ENCODE peak calls at places on chromosome 22, in eight cellular contexts. One of them, this sample, is unnamed.

GRCh38 chr22:32808038-32808445 is 6.5 kb downstream of the TIMP3 start:
- DNase-seq in HL-60: no peak
- DNase-seq in GM23338: no peak
- DNase-seq in astrocyte of the cerebellum: no peak
- DNase-seq in stomach: no peak
- DNase-seq in spleen: no peak
- DNase-seq in tibial artery: no peak
- DNase-seq in fibroblast of mammary gland: no peak
- DNase-seq in this sample: no peak

GRCh38 chr22:19554834-19555404 is 30.7 kb upstream of the CLDN5 start:
- DNase-seq in tibial artery: no peak
- DNase-seq in GM23338: peak
- DNase-seq in fibroblast of mammary gland: peak
- DNase-seq in spleen: no peak
- DNase-seq in stomach: no peak
- DNase-seq in HL-60: no peak
- DNase-seq in astrocyte of the cerebellum: no peak
- DNase-seq in this sample: no peak

GRCh38 chr22:20978419-20978818 is 3.7 kb upstream of the LZTR1 start:
- DNase-seq in HL-60: no peak
- DNase-seq in GM23338: no peak
- DNase-seq in stomach: no peak
- DNase-seq in fibroblast of mammary gland: no peak
- DNase-seq in tibial artery: no peak
- DNase-seq in astrocyte of the cerebellum: no peak
- DNase-seq in spleen: no peak
- DNase-seq in this sample: no peak

GRCh38 chr22:27223317-27224177 is 566.2 kb downstream of the MIAT start:
- DNase-seq in fibroblast of mammary gland: peak
- DNase-seq in astrocyte of the cerebellum: peak
- DNase-seq in spleen: peak
- DNase-seq in tibial artery: no peak
- DNase-seq in HL-60: no peak
- DNase-seq in stomach: no peak
- DNase-seq in GM23338: no peak
- DNase-seq in this sample: no peak

GRCh38 chr22:17707526-17707925 is 66.7 kb downstream of the BID start:
- DNase-seq in fibroblast of mammary gland: peak
- DNase-seq in astrocyte of the cerebellum: no peak
- DNase-seq in stomach: no peak
- DNase-seq in tibial artery: no peak
- DNase-seq in GM23338: no peak
- DNase-seq in HL-60: no peak
- DNase-seq in spleen: no peak
- DNase-seq in this sample: no peak

GRCh38 chr22:38727123-38727522 is 21.4 kb downstream of the GTPBP1 start:
- DNase-seq in spleen: peak
- DNase-seq in astrocyte of the cerebellum: no peak
- DNase-seq in GM23338: no peak
- DNase-seq in stomach: no peak
- DNase-seq in fibroblast of mammary gland: no peak
- DNase-seq in HL-60: no peak
- DNase-seq in tibial artery: no peak
- DNase-seq in this sample: no peak

GRCh38 chr22:19632671-19633148 is 81.6 kb upstream of the SEPTIN5 start:
- DNase-seq in fibroblast of mammary gland: no peak
- DNase-seq in tibial artery: no peak
- DNase-seq in GM23338: no peak
- DNase-seq in spleen: no peak
- DNase-seq in HL-60: no peak
- DNase-seq in stomach: no peak
- DNase-seq in astrocyte of the cerebellum: no peak
- DNase-seq in this sample: no peak

GRCh38 chr22:39306456-39307361 is 12.7 kb downstream of the RPL3 start:
- DNase-seq in HL-60: no peak
- DNase-seq in GM23338: peak
- DNase-seq in tibial artery: peak
- DNase-seq in astrocyte of the cerebellum: no peak
- DNase-seq in fibroblast of mammary gland: no peak
- DNase-seq in spleen: peak
- DNase-seq in stomach: peak
- DNase-seq in this sample: no peak

GRCh38 chr22:25219948-25220442 is 556 bp downstream of the CRYBB2 start:
- DNase-seq in spleen: no peak
- DNase-seq in fibroblast of mammary gland: no peak
- DNase-seq in astrocyte of the cerebellum: no peak
- DNase-seq in stomach: no peak
- DNase-seq in tibial artery: no peak
- DNase-seq in GM23338: no peak
- DNase-seq in HL-60: no peak
- DNase-seq in this sample: no peak

GRCh38 chr22:43277987-43278601 is 65.1 kb downstream of the SCUBE1 start:
- DNase-seq in stomach: no peak
- DNase-seq in HL-60: no peak
- DNase-seq in fibroblast of mammary gland: no peak
- DNase-seq in GM23338: no peak
- DNase-seq in tibial artery: no peak
- DNase-seq in spleen: no peak
- DNase-seq in astrocyte of the cerebellum: no peak
- DNase-seq in this sample: no peak

GRCh38 chr22:46273432-46274148 is 5.8 kb downstream of the TTC38 start:
- DNase-seq in stomach: no peak
- DNase-seq in GM23338: no peak
- DNase-seq in astrocyte of the cerebellum: no peak
- DNase-seq in tibial artery: no peak
- DNase-seq in HL-60: no peak
- DNase-seq in spleen: no peak
- DNase-seq in fibroblast of mammary gland: no peak
- DNase-seq in this sample: no peak

GRCh38 chr22:46501701-46502100 is 35.7 kb downstream of the CELSR1 start:
- DNase-seq in stomach: no peak
- DNase-seq in GM23338: no peak
- DNase-seq in tibial artery: no peak
- DNase-seq in fibroblast of mammary gland: peak
- DNase-seq in HL-60: no peak
- DNase-seq in astrocyte of the cerebellum: peak
- DNase-seq in spleen: no peak
- DNase-seq in this sample: no peak

GRCh38 chr22:20752873-20753272 is 21.0 kb upstream of the SERPIND1 start:
- DNase-seq in fibroblast of mammary gland: no peak
- DNase-seq in HL-60: no peak
- DNase-seq in tibial artery: no peak
- DNase-seq in spleen: no peak
- DNase-seq in GM23338: no peak
- DNase-seq in stomach: no peak
- DNase-seq in astrocyte of the cerebellum: no peak
- DNase-seq in this sample: no peak

GRCh38 chr22:49324527-49325491 is 502.9 kb downstream of the BRD1 start:
- DNase-seq in stomach: peak
- DNase-seq in GM23338: no peak
- DNase-seq in fibroblast of mammary gland: no peak
- DNase-seq in tibial artery: no peak
- DNase-seq in astrocyte of the cerebellum: no peak
- DNase-seq in spleen: peak
- DNase-seq in HL-60: no peak
- DNase-seq in this sample: no peak

GRCh38 chr22:47328550-47329243 is 566.2 kb downstream of the TBC1D22A start:
- DNase-seq in GM23338: no peak
- DNase-seq in tibial artery: peak
- DNase-seq in astrocyte of the cerebellum: peak
- DNase-seq in HL-60: no peak
- DNase-seq in fibroblast of mammary gland: peak
- DNase-seq in spleen: no peak
- DNase-seq in stomach: no peak
- DNase-seq in this sample: no peak

GRCh38 chr22:48554893-48555552 is 1272.7 kb downstream of the BRD1 start:
- DNase-seq in spleen: no peak
- DNase-seq in fibroblast of mammary gland: no peak
- DNase-seq in stomach: no peak
- DNase-seq in GM23338: peak
- DNase-seq in tibial artery: no peak
- DNase-seq in astrocyte of the cerebellum: no peak
- DNase-seq in HL-60: no peak
- DNase-seq in this sample: peak

GRCh38 chr22:42794551-42795510 is 62.2 kb downstream of the ARFGAP3 start:
- DNase-seq in HL-60: no peak
- DNase-seq in fibroblast of mammary gland: no peak
- DNase-seq in GM23338: peak
- DNase-seq in stomach: peak
- DNase-seq in tibial artery: no peak
- DNase-seq in astrocyte of the cerebellum: no peak
- DNase-seq in spleen: peak
- DNase-seq in this sample: no peak

GRCh38 chr22:25120761-25121212 is 78.9 kb upstream of the CRYBB3 start:
- DNase-seq in tibial artery: no peak
- DNase-seq in fibroblast of mammary gland: no peak
- DNase-seq in GM23338: no peak
- DNase-seq in stomach: peak
- DNase-seq in astrocyte of the cerebellum: no peak
- DNase-seq in spleen: no peak
- DNase-seq in HL-60: no peak
- DNase-seq in this sample: peak

GRCh38 chr22:20646377-20646776 is 127.5 kb upstream of the SERPIND1 start:
- DNase-seq in spleen: no peak
- DNase-seq in stomach: no peak
- DNase-seq in GM23338: no peak
- DNase-seq in astrocyte of the cerebellum: no peak
- DNase-seq in fibroblast of mammary gland: no peak
- DNase-seq in HL-60: no peak
- DNase-seq in tibial artery: no peak
- DNase-seq in this sample: no peak

GRCh38 chr22:41668971-41669911 is 19.4 kb downstream of the SNU13 start:
- DNase-seq in stomach: no peak
- DNase-seq in astrocyte of the cerebellum: no peak
- DNase-seq in spleen: no peak
- DNase-seq in HL-60: no peak
- DNase-seq in fibroblast of mammary gland: peak
- DNase-seq in tibial artery: no peak
- DNase-seq in GM23338: no peak
- DNase-seq in this sample: no peak

GRCh38 chr22:50219800-50220602 is 19.2 kb downstream of the SELENOO start:
- DNase-seq in astrocyte of the cerebellum: no peak
- DNase-seq in HL-60: no peak
- DNase-seq in stomach: no peak
- DNase-seq in fibroblast of mammary gland: no peak
- DNase-seq in spleen: no peak
- DNase-seq in tibial artery: no peak
- DNase-seq in GM23338: no peak
- DNase-seq in this sample: no peak

GRCh38 chr22:35152316-35152715 is 86.4 kb downstream of the ISX start:
- DNase-seq in spleen: peak
- DNase-seq in fibroblast of mammary gland: no peak
- DNase-seq in stomach: no peak
- DNase-seq in astrocyte of the cerebellum: no peak
- DNase-seq in HL-60: no peak
- DNase-seq in GM23338: peak
- DNase-seq in tibial artery: no peak
- DNase-seq in this sample: no peak

GRCh38 chr22:40473703-40474102 is 103.3 kb downstream of the SGSM3 start:
- DNase-seq in GM23338: no peak
- DNase-seq in tibial artery: no peak
- DNase-seq in HL-60: no peak
- DNase-seq in spleen: no peak
- DNase-seq in stomach: no peak
- DNase-seq in fibroblast of mammary gland: no peak
- DNase-seq in astrocyte of the cerebellum: no peak
- DNase-seq in this sample: no peak
- TF ChIP-seq CTCF in GM23338: no peak
- TF ChIP-seq CTCF in tibial artery: no peak
- TF ChIP-seq CTCF in HL-60: no peak
- TF ChIP-seq CTCF in spleen: no peak
- TF ChIP-seq CTCF in stomach: no peak
- TF ChIP-seq CTCF in fibroblast of mammary gland: no peak
- TF ChIP-seq CTCF in astrocyte of the cerebellum: no peak
- TF ChIP-seq CTCF in this sample: no peak

DNA sequence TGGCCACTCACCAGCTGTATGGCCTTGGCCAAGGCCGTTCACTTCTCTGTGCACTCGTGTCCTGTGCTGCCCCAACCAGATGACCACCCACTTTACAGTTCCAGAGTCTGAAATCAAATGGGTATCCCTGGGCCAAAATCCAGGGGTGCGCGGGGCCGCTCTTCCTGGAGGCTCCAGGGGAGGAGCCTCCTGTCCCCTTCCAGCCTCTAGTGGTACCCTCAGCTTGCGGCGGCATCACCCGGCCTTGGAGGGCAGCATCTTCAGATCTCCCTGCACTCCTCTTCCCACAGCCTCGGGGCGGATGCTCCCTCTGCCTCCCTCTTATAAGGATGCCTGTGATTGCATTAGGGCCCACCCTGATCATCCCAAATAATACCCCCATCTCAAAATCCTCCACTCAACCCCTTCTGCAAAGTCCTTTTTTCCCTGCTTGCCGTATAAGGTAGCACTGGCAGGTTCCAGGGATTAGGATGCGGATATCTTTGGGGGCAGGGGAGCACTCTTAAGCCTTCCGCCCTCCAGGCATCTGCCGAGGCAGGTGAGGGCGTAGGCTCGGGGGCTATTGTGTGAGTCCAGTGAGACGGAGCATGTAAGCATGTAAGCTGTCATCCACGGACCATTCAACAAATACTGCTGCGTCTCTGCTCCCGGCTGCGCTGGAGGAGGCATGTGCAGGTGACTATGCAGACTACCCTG is 24.4 kb upstream of the SHISAL1 start:
- DNase-seq in fibroblast of mammary gland: no peak
- DNase-seq in GM23338: peak
- DNase-seq in HL-60: no peak
- DNase-seq in spleen: no peak
- DNase-seq in stomach: no peak
- DNase-seq in tibial artery: no peak
- DNase-seq in astrocyte of the cerebellum: no peak
- DNase-seq in this sample: no peak
- H3K4me3 ChIP-seq in fibroblast of mammary gland: no peak
- H3K4me3 ChIP-seq in GM23338: no peak
- H3K4me3 ChIP-seq in HL-60: no peak
- H3K4me3 ChIP-seq in spleen: no peak
- H3K4me3 ChIP-seq in stomach: no peak
- H3K4me3 ChIP-seq in tibial artery: no peak
- H3K4me3 ChIP-seq in astrocyte of the cerebellum: no peak
- H3K4me3 ChIP-seq in this sample: no peak

GRCh38 chr22:24101966-24102365 is 79.3 kb upstream of the SUSD2 start:
- DNase-seq in fibroblast of mammary gland: no peak
- DNase-seq in astrocyte of the cerebellum: no peak
- DNase-seq in stomach: no peak
- DNase-seq in GM23338: no peak
- DNase-seq in HL-60: no peak
- DNase-seq in spleen: peak
- DNase-seq in tibial artery: peak
- DNase-seq in this sample: no peak
- TF ChIP-seq CTCF in fibroblast of mammary gland: no peak
- TF ChIP-seq CTCF in astrocyte of the cerebellum: no peak
- TF ChIP-seq CTCF in stomach: no peak
- TF ChIP-seq CTCF in GM23338: no peak
- TF ChIP-seq CTCF in HL-60: no peak
- TF ChIP-seq CTCF in spleen: no peak
- TF ChIP-seq CTCF in tibial artery: peak
- TF ChIP-seq CTCF in this sample: no peak

DNA sequence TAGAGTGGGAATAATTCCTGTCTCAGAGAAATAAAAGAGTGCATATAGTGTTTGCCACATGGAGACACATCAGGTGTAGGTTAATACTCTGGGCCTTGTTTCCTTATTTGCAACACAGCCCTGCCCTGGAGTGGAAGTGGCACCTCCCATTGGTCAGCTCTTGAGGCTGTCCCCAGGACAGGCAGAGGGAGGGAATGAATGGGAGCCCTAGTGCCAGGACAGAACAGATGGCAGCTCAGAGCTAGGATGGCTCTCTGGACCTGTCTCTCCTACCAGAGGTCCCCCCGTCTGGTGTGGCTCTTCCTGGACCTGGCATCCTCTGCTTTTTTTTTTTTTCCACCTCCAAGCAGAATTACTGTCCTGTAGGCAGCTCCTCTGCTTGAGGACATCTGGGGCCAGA is 35.6 kb downstream of the LIMK2 start:
- DNase-seq in tibial artery: no peak
- DNase-seq in stomach: no peak
- DNase-seq in fibroblast of mammary gland: no peak
- DNase-seq in HL-60: no peak
- DNase-seq in GM23338: no peak
- DNase-seq in spleen: no peak
- DNase-seq in astrocyte of the cerebellum: no peak
- DNase-seq in this sample: no peak
- H3K4me3 ChIP-seq in tibial artery: peak
- H3K4me3 ChIP-seq in stomach: peak
- H3K4me3 ChIP-seq in fibroblast of mammary gland: peak
- H3K4me3 ChIP-seq in HL-60: no peak
- H3K4me3 ChIP-seq in GM23338: peak
- H3K4me3 ChIP-seq in spleen: peak
- H3K4me3 ChIP-seq in astrocyte of the cerebellum: peak
- H3K4me3 ChIP-seq in this sample: peak